ENCODE peak calls at places on chromosomes 16 and 17, in nine cellular contexts. P is SJCRH30; S is mesenchymal stem cell; Q is fibroblast of lung; K is naive thymus-derived CD4-positive, alpha-beta T cell; T is heart right ventricle; C is GM23338; H is spleen; U is CD4-positive, alpha-beta memory T cell. E is an unnamed sample.

GRCh38 chr17:29292071-29292991 is 1.6 kb downstream of the NUFIP2 start:
- DNase-seq in S (peak), H (peak), U (peak), C (peak), K (peak), Q (peak), P (peak), T (peak), E (peak)

GRCh38 chr16:19578378-19578851 is 22.9 kb downstream of the VPS35L start:
- DNase-seq in Q (no peak), K (no peak), C (no peak), T (no peak), U (no peak), P (no peak), H (no peak), S (no peak), E (peak)

GRCh38 chr17:29143894-29144293 is 36.3 kb downstream of the MYO18A start:
- DNase-seq in K (no peak), P (peak), U (no peak), H (no peak), C (peak), Q (no peak), T (no peak), S (peak), E (peak)

GRCh38 chr17:41894791-41895331 is 23.9 kb downstream of the ACLY start:
- DNase-seq in C (no peak), P (no peak), U (no peak), Q (peak), K (no peak), S (peak), T (no peak), H (no peak), E (no peak)

GRCh38 chr17:36542755-36543154 is 2.0 kb upstream of the GGNBP2 start:
- DNase-seq in H (no peak), P (no peak), U (no peak), K (no peak), C (no peak), T (no peak), S (no peak), Q (no peak), E (no peak)

GRCh38 chr16:83458612-83459011 is 349.2 kb upstream of the HSBP1 start:
- DNase-seq in K (no peak), U (no peak), T (no peak), C (no peak), H (no peak), P (no peak), S (peak), Q (peak), E (no peak)

GRCh38 chr16:15521758-15522509 is 87.5 kb downstream of the BMERB1 start:
- DNase-seq in P (peak), S (peak), H (no peak), Q (peak), T (no peak), C (no peak), U (no peak), K (no peak), E (no peak)

GRCh38 chr17:10149573-10150399 is 48.6 kb downstream of the GAS7 start:
- DNase-seq in T (no peak), S (peak), Q (peak), C (no peak), U (no peak), P (no peak), K (no peak), H (no peak), E (no peak)

GRCh38 chr16:70331588-70332358 is 14.9 kb upstream of the DDX19A start:
- DNase-seq in S (peak), P (no peak), U (no peak), C (peak), H (no peak), Q (peak), K (no peak), T (no peak), E (peak)

GRCh38 chr17:73750975-73751374 is 106.7 kb upstream of the SDK2 start:
- DNase-seq in S (no peak), T (no peak), U (no peak), C (no peak), P (no peak), H (no peak), Q (no peak), K (no peak), E (no peak)

GRCh38 chr17:76408037-76408849 is 23.8 kb downstream of the SPHK1 start:
- DNase-seq in H (peak), P (peak), K (peak), T (peak), C (peak), U (peak), S (peak), Q (peak), E (no peak)

GRCh38 chr17:46783031-46783593 is 35.4 kb downstream of the WNT3 start:
- DNase-seq in P (no peak), S (no peak), C (no peak), K (no peak), Q (no peak), U (no peak), T (no peak), H (no peak), E (no peak)

DNA sequence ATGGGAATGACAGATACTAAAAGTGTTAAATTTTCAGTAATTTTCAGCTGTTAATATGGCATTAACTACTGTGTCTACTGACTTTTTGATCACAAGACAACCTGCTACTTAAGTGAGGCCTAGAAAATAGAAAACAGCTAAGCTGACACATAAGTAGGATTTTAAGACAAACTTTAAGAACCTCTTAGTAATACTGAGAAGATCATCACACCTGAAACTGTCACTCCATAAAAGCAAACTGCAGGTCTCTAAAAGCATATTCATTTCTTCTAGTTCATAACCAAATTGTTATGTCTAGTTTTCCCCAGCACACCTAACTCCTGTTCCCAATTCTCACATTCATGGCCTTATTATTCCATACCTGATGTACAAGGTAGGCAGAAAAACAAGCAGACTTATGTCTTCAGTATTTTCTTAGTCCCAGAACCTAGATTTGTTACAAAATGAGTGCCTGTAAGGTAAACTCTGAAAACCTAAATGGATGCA is 8.0 kb downstream of the SRSF1 start:
- DNase-seq in Q (no peak), C (no peak), P (no peak), K (no peak), T (no peak), S (no peak), H (no peak), U (no peak), E (no peak)
- H3K27ac ChIP-seq in Q (no peak), C (no peak), P (no peak), K (peak), T (no peak), S (no peak), H (no peak), U (peak), E (no peak)

GRCh38 chr17:33106525-33107162 is 115.0 kb downstream of the SPACA3 start:
- DNase-seq in T (no peak), C (peak), Q (no peak), S (no peak), U (no peak), H (no peak), P (no peak), K (no peak), E (no peak)
- H3K27ac ChIP-seq in T (no peak), C (no peak), Q (no peak), S (no peak), U (no peak), H (no peak), P (no peak), K (no peak), E (no peak)

DNA sequence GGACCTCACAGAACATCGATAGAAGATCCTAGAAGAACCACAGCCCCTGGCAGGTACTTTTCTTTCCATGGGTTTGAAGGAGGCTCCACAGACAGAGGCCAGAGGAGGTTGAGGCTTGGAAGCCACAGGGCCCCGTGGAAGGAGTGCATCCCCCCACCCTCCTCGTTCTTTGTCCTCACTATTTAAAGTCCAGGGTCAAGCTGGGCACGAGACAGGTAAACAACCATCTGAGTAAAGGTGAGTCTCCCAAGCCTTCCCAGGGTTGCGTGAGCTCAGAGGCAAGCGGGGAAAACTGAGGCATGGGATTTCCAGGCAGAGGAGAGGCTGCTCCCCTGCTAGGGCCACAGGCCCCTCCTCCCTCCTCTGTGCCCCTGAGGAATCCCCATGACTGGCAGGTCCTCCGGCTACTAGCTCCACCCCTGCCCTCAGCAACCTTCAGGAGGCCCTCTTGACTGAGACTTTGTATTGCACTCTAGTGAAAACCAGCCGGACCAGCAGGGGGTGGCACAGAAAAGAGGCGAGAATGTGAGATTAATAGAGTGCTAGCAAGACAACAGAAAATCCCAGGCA is 927 bp upstream of the SULT1A2 start:
- DNase-seq in K (no peak), H (peak), C (peak), T (no peak), U (no peak), S (no peak), Q (no peak), P (no peak), E (no peak)
- H3K27ac ChIP-seq in K (no peak), H (no peak), C (no peak), T (no peak), U (no peak), S (no peak), Q (no peak), P (no peak), E (no peak)

DNA sequence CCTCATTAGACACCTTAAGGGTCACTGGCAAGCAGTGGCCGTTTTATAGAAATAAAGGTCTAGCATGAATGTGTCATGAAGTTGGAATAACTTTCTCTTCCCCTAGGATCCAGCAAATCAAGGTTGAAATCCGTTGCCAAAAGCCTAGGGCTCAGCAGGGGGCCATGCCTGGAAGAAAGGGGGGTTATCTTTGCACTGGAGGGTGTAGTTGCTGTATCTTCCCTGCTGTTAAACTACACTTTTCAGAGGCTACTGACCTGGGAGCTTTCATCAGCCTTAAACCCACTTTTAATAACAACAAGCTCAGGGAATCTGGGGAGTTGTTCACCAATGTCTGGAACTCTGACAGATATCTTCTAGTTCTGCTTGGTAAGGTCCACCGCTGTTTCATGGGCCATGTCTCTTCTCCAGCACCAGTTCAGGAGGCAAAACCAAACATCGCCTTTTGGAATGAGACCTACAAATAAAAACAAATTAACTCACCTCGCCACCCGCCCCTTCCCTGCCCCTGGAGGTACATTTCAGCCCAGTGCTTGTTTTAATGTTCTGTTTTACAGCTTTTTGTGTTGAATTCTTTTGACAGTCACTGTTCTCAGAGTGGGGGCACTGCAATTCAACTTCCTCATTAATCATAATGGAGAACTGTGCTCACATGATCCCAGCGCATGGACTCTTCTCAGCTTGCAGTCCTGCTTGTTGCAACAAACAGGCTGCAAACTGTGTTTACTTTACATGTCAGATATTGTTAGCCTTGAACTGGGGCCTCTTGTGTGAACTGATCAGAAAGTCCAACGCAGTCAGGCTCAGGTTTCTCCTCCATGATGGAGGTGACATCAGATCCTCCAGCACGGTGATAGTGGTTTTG is 508.7 kb downstream of the KCNJ2 start:
- DNase-seq in C (peak), Q (peak), S (no peak), P (no peak), U (no peak), H (no peak), K (no peak), T (no peak), E (no peak)
- H3K27ac ChIP-seq in C (no peak), Q (no peak), S (no peak), P (no peak), U (no peak), H (no peak), K (no peak), T (no peak), E (no peak)

GRCh38 chr16:21057875-21058274 is 92.8 kb downstream of the DNAH3 start:
- DNase-seq in U (no peak), C (no peak), Q (no peak), P (no peak), K (no peak), T (no peak), S (no peak), H (no peak), E (no peak)
- H3K27ac ChIP-seq in U (no peak), C (no peak), Q (no peak), P (no peak), K (no peak), T (no peak), S (no peak), H (no peak), E (no peak)

DNA sequence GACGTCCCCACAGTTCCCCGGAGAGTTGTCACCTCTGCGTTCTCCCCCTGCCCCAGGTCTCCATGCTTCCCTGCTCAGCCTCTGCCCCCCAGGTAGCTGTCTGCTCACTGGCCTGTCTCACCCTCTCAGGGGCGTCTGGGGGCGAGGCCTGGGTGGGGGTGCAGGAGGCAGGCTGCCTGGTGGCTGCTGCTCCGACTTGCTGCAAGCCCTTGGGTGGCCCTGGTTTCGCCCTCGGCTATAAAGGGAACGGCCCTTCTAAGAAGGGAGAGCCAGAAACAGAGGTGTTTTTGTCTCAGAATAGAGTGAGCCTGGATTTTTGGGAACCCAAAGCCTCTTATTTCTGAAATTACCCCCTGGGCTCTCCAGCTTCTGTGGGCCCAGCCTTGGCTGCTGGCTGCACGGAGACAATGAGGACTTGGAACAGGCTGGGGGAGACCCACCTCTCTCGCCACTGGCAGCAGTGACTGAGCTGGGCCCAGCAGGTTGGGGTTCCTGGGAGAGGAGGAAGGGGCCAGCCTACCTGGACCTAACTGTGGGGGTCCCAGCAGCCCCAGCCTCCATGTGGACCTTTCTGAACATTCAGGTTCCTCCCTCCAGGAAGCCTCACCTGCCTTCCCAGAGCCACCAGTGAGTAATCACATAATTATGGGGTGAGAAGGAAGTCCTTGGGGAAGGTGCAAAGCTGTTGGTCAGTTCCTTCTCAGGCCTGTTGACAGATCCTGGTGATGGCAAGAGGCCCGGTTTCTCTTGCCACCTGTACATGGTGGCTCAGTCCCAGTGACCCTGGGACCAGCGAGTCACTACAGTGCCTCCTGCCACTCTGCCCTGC is 15.5 kb upstream of the SPNS2 start:
- DNase-seq in S (no peak), P (no peak), K (no peak), C (no peak), Q (no peak), H (no peak), U (no peak), T (peak), E (no peak)
- H3K27ac ChIP-seq in S (no peak), P (no peak), K (no peak), C (no peak), Q (no peak), H (no peak), U (no peak), T (no peak), E (no peak)

GRCh38 chr16:50711862-50712567 is 18.6 kb downstream of the NOD2 start:
- DNase-seq in T (peak), U (no peak), C (no peak), S (no peak), H (no peak), Q (no peak), P (peak), K (no peak), E (peak)
- H3K27ac ChIP-seq in T (no peak), U (no peak), C (no peak), S (no peak), H (no peak), Q (no peak), P (no peak), K (no peak), E (peak)

DNA sequence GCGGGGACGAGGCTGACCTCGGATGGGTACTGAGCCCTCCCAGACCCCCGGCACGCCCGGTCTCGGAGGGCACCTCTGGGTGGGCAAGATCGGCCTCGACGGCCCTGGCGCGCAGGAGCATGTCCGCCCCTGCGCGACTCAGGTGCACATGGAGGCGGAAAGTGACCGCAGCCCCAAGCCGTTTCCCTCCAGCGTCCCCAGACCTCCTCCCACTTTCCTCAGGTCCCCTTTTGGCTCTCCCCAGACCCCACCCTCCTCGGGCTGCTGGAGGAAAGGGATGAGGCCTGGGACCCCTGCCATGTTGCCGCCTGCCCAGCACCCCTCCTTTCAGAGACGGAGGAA is 10.0 kb downstream of the RPL19 start:
- DNase-seq in T (no peak), P (no peak), U (no peak), H (no peak), Q (no peak), K (no peak), C (no peak), S (no peak), E (no peak)
- H3K27ac ChIP-seq in T (peak), P (no peak), U (no peak), H (no peak), Q (no peak), K (peak), C (no peak), S (no peak), E (peak)

GRCh38 chr17:3213587-3213986 is 6.1 kb downstream of the OR1A1 start:
- DNase-seq in U (no peak), C (peak), Q (no peak), P (no peak), T (no peak), K (no peak), S (no peak), H (no peak), E (no peak)
- H3K27ac ChIP-seq in U (no peak), C (no peak), Q (no peak), P (no peak), T (no peak), K (no peak), S (no peak), H (no peak), E (no peak)

E was measured in caudate nucleus.